ENCODE peak calls at places on chromosomes 2 and 18, in six cellular contexts. J is left ventricle myocardium inferior; S is sigmoid colon; L is pancreas; X is naive thymus-derived CD4-positive, alpha-beta T cell; F is esophagus squamous epithelium. P is an unnamed sample.
A peak's percentile ranks its signal among the peaks of the same experiment; 100 is the strongest.

GRCh38 chr2:37324786-37325624 is at the start of gene PRKD3:
- DNase-seq in X (peak; percentile 46), S (peak; percentile 80), L (peak; percentile 54), J (peak; percentile 49), F (no peak), P (peak; percentile 68)

GRCh38 chr2:166891727-166892126 is 3.4 kb downstream of the XIRP2 start:
- DNase-seq in S (no peak), L (no peak), X (no peak), F (no peak), J (no peak), P (no peak)

GRCh38 chr18:7722955-7723354 is 155.8 kb downstream of the PTPRM start:
- DNase-seq in X (no peak), F (no peak), L (no peak), J (no peak), S (no peak), P (no peak)

GRCh38 chr18:43961713-43962112 is 684.4 kb upstream of the SYT4 start:
- DNase-seq in F (no peak), L (no peak), J (no peak), S (no peak), X (no peak), P (no peak)

GRCh38 chr18:13791181-13791580 is 32.8 kb upstream of the MC5R start:
- DNase-seq in L (no peak), J (no peak), X (no peak), F (no peak), S (no peak), P (no peak)

GRCh38 chr2:38230756-38231155 is 146.3 kb downstream of the ATL2 start:
- DNase-seq in L (no peak), S (no peak), F (no peak), J (no peak), X (no peak), P (no peak)

GRCh38 chr2:181656450-181657261 is at the start of gene CERKL:
- DNase-seq in J (peak; percentile 27), X (no peak), L (peak; percentile 53), F (no peak), S (no peak), P (no peak)

GRCh38 chr2:24489942-24490673 is 946 bp upstream of the NCOA1 start:
- DNase-seq in F (no peak), L (peak; percentile 23), J (no peak), S (peak; percentile 67), X (no peak), P (no peak)

GRCh38 chr2:160493227-160494028 is at the start of gene RBMS1:
- DNase-seq in X (peak; percentile 61), J (peak; percentile 66), L (peak; percentile 57), F (no peak), S (peak; percentile 83), P (peak; percentile 13)

GRCh38 chr2:68426885-68427579 is 40.1 kb downstream of the FBXO48 start:
- DNase-seq in X (no peak), L (no peak), F (no peak), S (no peak), J (no peak), P (peak; percentile 21)

GRCh38 chr2:238939521-238940403 is 91.9 kb downstream of the TWIST2 start:
- DNase-seq in F (no peak), L (no peak), J (no peak), X (no peak), S (no peak), P (no peak)

GRCh38 chr2:216739035-216739434 is 43.7 kb upstream of the IGFBP5 start:
- DNase-seq in L (no peak), S (no peak), J (no peak), F (no peak), X (no peak), P (no peak)

GRCh38 chr2:85324639-85325465 is 2.9 kb downstream of the TGOLN2 start:
- DNase-seq in X (peak; percentile 57), J (no peak), F (no peak), S (peak; percentile 53), L (no peak), P (peak; percentile 37)

GRCh38 chr2:26411419-26411818 is 9.7 kb downstream of the DRC1 start:
- DNase-seq in J (no peak), F (no peak), X (no peak), S (no peak), L (no peak), P (no peak)

GRCh38 chr2:38535404-38535744 is 67.4 kb downstream of the HNRNPLL start:
- DNase-seq in X (no peak), L (no peak), F (no peak), J (no peak), S (peak; percentile 68), P (no peak)

GRCh38 chr2:184597571-184597980 is 753 bp upstream of the ZNF804A start:
- DNase-seq in L (no peak), X (no peak), J (peak; percentile 10), F (no peak), S (no peak), P (no peak)

GRCh38 chr2:9988320-9988719 is 36.8 kb downstream of the GRHL1 start:
- DNase-seq in L (no peak), S (no peak), F (no peak), J (no peak), X (no peak), P (no peak)

GRCh38 chr2:7497223-7497622 is 580.0 kb downstream of the RNF144A start:
- DNase-seq in J (no peak), L (no peak), F (no peak), X (no peak), S (no peak), P (no peak)

GRCh38 chr2:230358305-230358704 is 31.3 kb downstream of the SP140L start:
- DNase-seq in S (no peak), J (no peak), F (no peak), L (no peak), X (no peak), P (no peak)

GRCh38 chr2:193476171-193476800 is 1281.6 kb upstream of the TMEFF2 start:
- DNase-seq in F (no peak), J (no peak), S (no peak), L (no peak), X (no peak), P (peak; percentile 18)

GRCh38 chr2:109638807-109639206 is 24.6 kb downstream of the SOWAHC start:
- DNase-seq in X (no peak), F (no peak), S (no peak), L (no peak), J (no peak), P (no peak)

GRCh38 chr2:207731138-207731537 is 19.7 kb downstream of the CCNYL1 start:
- DNase-seq in L (no peak), S (no peak), J (no peak), F (no peak), X (no peak), P (no peak)

GRCh38 chr2:19540739-19541503 is 182.5 kb upstream of the OSR1 start:
- DNase-seq in L (no peak), S (no peak), F (no peak), J (no peak), X (no peak), P (no peak)

GRCh38 chr2:12083081-12083569 is 336.7 kb downstream of the LPIN1 start:
- DNase-seq in X (no peak), S (no peak), L (no peak), F (no peak), J (no peak), P (no peak)
- H3K4me1 ChIP-seq in X (peaks cover 12% of the 10 kb centered on the region), S (no peaks in the 10 kb centered on the region), L (no peaks in the 10 kb centered on the region), F (no peaks in the 10 kb centered on the region), J (peaks cover 5% of the 10 kb centered on the region), P (peaks cover 13% of the 10 kb centered on the region)

GRCh38 chr2:162037028-162037795 is 36.8 kb downstream of the DPP4 start:
- DNase-seq in F (no peak), X (no peak), S (no peak), J (no peak), L (no peak), P (no peak)

GRCh38 chr2:162038676-162039075 is 35.3 kb downstream of the DPP4 start:
- DNase-seq in S (no peak), X (no peak), L (no peak), F (no peak), J (no peak), P (no peak)

GRCh38 chr2:162043132-162043531 is 30.9 kb downstream of the DPP4 start:
- DNase-seq in F (no peak), L (no peak), X (no peak), S (no peak), J (no peak), P (no peak)

GRCh38 chr2:162041465-162041864 is 32.5 kb downstream of the DPP4 start:
- DNase-seq in S (no peak), J (no peak), L (no peak), F (no peak), X (no peak), P (no peak)

GRCh38 chr2:162037886-162038285 is 36.1 kb downstream of the DPP4 start:
- DNase-seq in X (no peak), J (no peak), S (no peak), F (no peak), L (no peak), P (no peak)
- H3K27ac ChIP-seq in X (no peak overlapping the region), J (no peak overlapping the region), S (no peak overlapping the region), F (no peak overlapping the region), L (no peak overlapping the region), P (no peak overlapping the region)

GRCh38 chr2:30372836-30373235 is 74.2 kb upstream of the LCLAT1 start:
- DNase-seq in X (no peak), F (no peak), J (no peak), S (no peak), L (no peak), P (no peak)
- H3K4me1 ChIP-seq in X (no peaks in the 10 kb centered on the region), F (no peaks in the 10 kb centered on the region), J (no peaks in the 10 kb centered on the region), S (peaks cover 11% of the 10 kb centered on the region), L (peaks cover 9% of the 10 kb centered on the region), P (no peaks in the 10 kb centered on the region)

GRCh38 chr2:105497094-105497493 is 98.2 kb upstream of the FHL2 start:
- DNase-seq in F (no peak), X (no peak), J (no peak), S (no peak), L (no peak), P (no peak)
- H3K27ac ChIP-seq in F (no peak overlapping the region), X (no peak overlapping the region), J (peak overlapping the region; percentile 95), S (no peak overlapping the region), L (no peak overlapping the region), P (no peak overlapping the region)

DNA sequence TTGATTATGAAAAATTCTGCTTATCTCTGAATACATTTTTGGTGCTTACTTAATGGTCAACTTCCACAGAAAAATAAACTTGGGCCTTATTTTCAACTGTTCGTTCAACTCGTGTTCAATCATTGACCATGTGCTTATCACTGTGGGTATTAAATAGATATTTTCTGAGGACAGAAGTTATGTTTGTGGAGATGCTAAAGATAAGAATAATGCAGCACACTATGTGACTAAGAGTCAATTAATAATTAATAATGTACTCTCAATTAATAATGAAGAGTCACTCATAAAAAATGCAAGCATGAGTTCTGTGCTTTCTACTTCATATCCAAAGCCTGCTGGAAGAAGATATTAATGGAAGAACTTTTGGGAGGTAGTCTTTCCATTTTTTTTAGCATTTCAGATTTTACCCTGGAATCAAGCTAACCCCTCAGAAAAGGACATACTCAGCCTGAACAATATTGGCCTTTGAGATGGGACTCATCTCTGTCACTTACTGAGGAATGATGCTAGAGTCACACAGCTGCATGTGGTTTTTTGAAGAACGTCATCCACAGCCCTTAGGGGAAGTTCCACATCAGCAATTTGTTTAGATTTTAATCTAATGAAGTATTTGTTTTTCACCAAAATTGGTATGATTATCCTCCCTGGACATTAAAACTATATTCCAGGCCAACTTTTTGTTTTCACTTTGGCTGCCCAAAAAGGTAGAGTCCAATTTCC is 191.9 kb upstream of the CRIM1 start:
- DNase-seq in J (no peak), F (no peak), S (no peak), L (no peak), X (no peak), P (no peak)
- H3K4me1 ChIP-seq in J (no peaks in the 10 kb centered on the region), F (no peaks in the 10 kb centered on the region), S (no peaks in the 10 kb centered on the region), L (no peaks in the 10 kb centered on the region), X (no peaks in the 10 kb centered on the region), P (no peaks in the 10 kb centered on the region)